ENCODE peak calls at places on chromosomes 7 and 10, in nine cellular contexts. F is fibroblast of lung, I is BE2C, T is astrocyte of the spinal cord, B is WERI-Rb-1, D is HepG2, M is cardiac fibroblast, R is upper lobe of left lung, X is IMR-90. V is an unnamed sample.
A peak's percentile ranks its signal among the peaks of the same experiment; 100 is the strongest.

GRCh38 chr7:43612599-43613589 is 30.0 kb downstream of the STK17A start:
- DNase-seq in R (no peak), T (peak; percentile 67), B (no peak), M (peak; percentile 48), I (no peak), F (peak; percentile 78), X (peak; percentile 61), D (no peak), V (peak; percentile 81)

GRCh38 chr7:116592445-116592844 is 67.6 kb downstream of the CAV1 start:
- DNase-seq in R (no peak), B (no peak), T (no peak), M (no peak), F (no peak), X (no peak), I (no peak), D (no peak), V (no peak)

GRCh38 chr10:85045046-85045445 is 716.7 kb downstream of the CCSER2 start:
- DNase-seq in B (no peak), T (no peak), D (no peak), M (no peak), R (no peak), I (no peak), F (no peak), X (no peak), V (no peak)

GRCh38 chr7:27409776-27410175 is 167.2 kb downstream of the EVX1 start:
- DNase-seq in R (no peak), F (peak; percentile 1), M (no peak), T (no peak), D (no peak), I (no peak), B (no peak), X (no peak), V (no peak)

GRCh38 chr10:43861966-43862751 is 213.5 kb upstream of the ZNF32 start:
- DNase-seq in M (peak; percentile 89), X (peak; percentile 96), D (peak; percentile 31), R (no peak), I (peak; percentile 27), B (no peak), F (peak; percentile 98), T (peak; percentile 82), V (peak; percentile 99)

GRCh38 chr7:150851497-150852370 is 583 bp upstream of the AOC1 start:
- DNase-seq in M (no peak), I (no peak), T (no peak), R (no peak), B (no peak), F (no peak), X (no peak), D (no peak), V (no peak)

GRCh38 chr7:87220734-87221215 is 1.2 kb upstream of the TMEM243 start:
- DNase-seq in D (no peak), X (no peak), T (no peak), F (peak; percentile 17), I (no peak), R (no peak), M (no peak), B (no peak), V (peak; percentile 12)

GRCh38 chr10:4154317-4154716 is 369.3 kb upstream of the KLF6 start:
- DNase-seq in T (no peak), M (no peak), B (no peak), X (no peak), R (no peak), F (no peak), I (no peak), D (no peak), V (no peak)

GRCh38 chr10:73644015-73644743 is 2.9 kb upstream of the MYOZ1 start:
- DNase-seq in F (peak; percentile 48), R (no peak), X (peak; percentile 73), M (peak; percentile 84), B (peak; percentile 60), T (peak; percentile 74), D (peak; percentile 50), I (peak; percentile 58), V (peak; percentile 84)

GRCh38 chr10:28891058-28891713 is 213.9 kb downstream of the BAMBI start:
- DNase-seq in B (no peak), T (no peak), M (no peak), F (no peak), I (no peak), X (no peak), R (no peak), D (no peak), V (no peak)

GRCh38 chr7:115271332-115272235 is 349.7 kb downstream of the MDFIC start:
- DNase-seq in I (no peak), T (peak; percentile 85), M (peak; percentile 43), F (peak; percentile 95), X (peak; percentile 89), R (no peak), D (no peak), B (no peak), V (peak; percentile 57)

GRCh38 chr7:77827999-77828398 is 29.4 kb downstream of the PHTF2 start:
- DNase-seq in X (no peak), D (no peak), F (no peak), T (no peak), B (no peak), M (no peak), R (no peak), I (no peak), V (no peak)

GRCh38 chr7:29192811-29193210 is 1.8 kb upstream of the CHN2 start:
- DNase-seq in M (no peak), X (no peak), F (no peak), T (no peak), R (no peak), I (no peak), B (no peak), D (no peak), V (no peak)

GRCh38 chr7:29196191-29196590 is 1.6 kb downstream of the CHN2 start:
- DNase-seq in R (no peak), D (no peak), T (no peak), B (no peak), F (no peak), X (no peak), M (no peak), I (no peak), V (no peak)

GRCh38 chr7:29193316-29194205 is 1.0 kb upstream of the CHN2 start:
- DNase-seq in T (no peak), M (no peak), F (no peak), R (no peak), B (no peak), I (no peak), X (no peak), D (no peak), V (no peak)

GRCh38 chr7:29194206-29194593 is 375 bp upstream of the CHN2 start:
- DNase-seq in X (no peak), R (no peak), F (peak; percentile 5), M (peak; percentile 7), I (peak; percentile 14), T (no peak), B (peak; percentile 45), D (no peak), V (no peak)

GRCh38 chr7:29194594-29195417 is at the start of gene CHN2:
- DNase-seq in T (peak; percentile 11), X (no peak), D (peak; percentile 73), F (peak; percentile 36), I (peak; percentile 31), R (peak; percentile 90), M (peak; percentile 30), B (peak; percentile 71), V (peak; percentile 26)
- TF ChIP-seq CTCF in T (peak; percentile 2), X (no peak), D (peak; percentile 40), F (no peak), I (no peak), R (no peak), M (no peak), B (peak; percentile 22), V (no peak)

GRCh38 chr10:75106242-75106641 is 5.2 kb upstream of the SAMD8 start:
- DNase-seq in D (no peak), T (no peak), B (no peak), M (no peak), I (no peak), X (no peak), F (peak; percentile 18), R (no peak), V (no peak)

GRCh38 chr10:75109459-75109778 is 2.0 kb upstream of the SAMD8 start:
- DNase-seq in M (no peak), X (no peak), I (no peak), R (no peak), T (no peak), F (no peak), D (no peak), B (no peak), V (no peak)

GRCh38 chr10:75108684-75109458 is 2.6 kb upstream of the SAMD8 start:
- DNase-seq in B (peak; percentile 72), M (peak; percentile 23), D (peak; percentile 58), I (peak; percentile 60), T (no peak), F (no peak), R (peak; percentile 41), X (no peak), V (no peak)

GRCh38 chr10:75110006-75110632 is 1.3 kb upstream of the SAMD8 start:
- DNase-seq in X (no peak), R (no peak), B (no peak), F (no peak), I (no peak), T (no peak), D (no peak), M (no peak), V (no peak)

DNA sequence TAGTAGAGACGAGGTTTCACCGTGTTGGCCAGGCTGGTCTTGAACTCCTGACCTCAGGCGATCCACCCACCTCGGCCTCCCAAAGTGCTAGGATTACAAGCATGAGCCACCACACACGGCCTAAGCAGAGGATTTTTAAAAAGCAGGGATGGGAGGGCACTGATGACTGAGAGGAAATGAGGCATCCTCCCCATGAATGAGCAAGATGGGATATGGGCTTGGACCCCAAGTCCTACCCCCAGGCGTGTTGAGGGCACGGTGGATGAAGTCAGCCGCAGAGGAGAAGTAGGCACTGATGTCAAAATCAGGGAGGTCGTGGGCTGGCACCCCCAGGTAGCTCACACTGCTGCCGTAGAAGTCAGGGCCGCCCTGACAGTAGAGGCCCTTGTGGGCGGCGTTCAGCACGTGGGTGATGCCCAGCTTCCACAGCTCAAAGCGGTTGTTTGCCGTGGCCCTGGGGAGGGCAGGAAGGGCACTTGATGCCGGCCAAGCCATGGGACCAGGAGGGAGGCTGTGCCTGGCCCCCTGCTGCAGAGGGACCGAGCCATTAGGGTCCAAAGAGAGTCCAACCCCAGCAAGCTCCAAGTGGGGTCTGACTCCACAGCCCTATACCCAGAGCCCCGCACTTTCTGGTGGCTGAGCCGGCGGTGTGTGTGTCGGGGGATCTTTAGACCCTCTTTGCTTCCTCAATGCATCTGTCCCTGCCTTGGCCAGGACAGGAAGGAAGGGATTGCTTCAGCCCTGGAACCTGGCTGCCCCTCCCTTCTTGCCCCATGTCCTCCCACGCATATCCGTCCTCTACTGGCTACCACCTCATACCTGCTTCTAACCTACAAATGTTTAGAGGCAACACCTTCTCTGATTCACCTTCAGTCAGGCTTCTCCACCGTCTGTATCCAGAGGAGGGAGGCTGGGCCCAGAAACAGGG is 3.4 kb upstream of the SAMD8 start:
- DNase-seq in D (no peak), M (no peak), F (no peak), X (no peak), I (no peak), T (no peak), B (no peak), R (peak; percentile 47), V (no peak)
- H3K4me3 ChIP-seq in D (peak overlapping the region; percentile 65), M (no peak overlapping the region), F (no peak overlapping the region), X (no peak overlapping the region), I (no peak overlapping the region), T (no peak overlapping the region), B (no peak overlapping the region), R (no peak overlapping the region), V (no peak overlapping the region)

GRCh38 chr10:60096761-60097513 is 190.6 kb upstream of the CCDC6 start:
- DNase-seq in M (no peak), F (peak; percentile 39), R (no peak), X (no peak), D (no peak), B (no peak), T (no peak), I (no peak), V (no peak)
- TF ChIP-seq CTCF in M (no peak), F (no peak), R (no peak), X (no peak), D (no peak), B (no peak), T (no peak), I (no peak), V (no peak)

GRCh38 chr10:101001225-101002035 is 1.8 kb downstream of the LZTS2 start:
- DNase-seq in D (no peak), X (peak; percentile 95), R (no peak), I (peak; percentile 33), T (peak; percentile 91), F (peak; percentile 93), M (peak; percentile 94), B (peak; percentile 70), V (peak; percentile 89)
- H3K4me3 ChIP-seq in D (peak overlapping the region; percentile 99), X (peak overlapping the region; percentile 78), R (peak overlapping the region; percentile 73), I (peak overlapping the region; percentile 76), T (peak overlapping the region; percentile 92), F (peak overlapping the region; percentile 98), M (peak overlapping the region; percentile 79), B (no peak overlapping the region), V (peak overlapping the region; percentile 86)

V was measured in fibroblast of the aortic adventitia.